ENCODE peak calls at places on chromosomes 7 and 10, in four cellular contexts. V, F, O and Z are unnamed samples.
A peak's percentile ranks its signal among the peaks of the same experiment; 100 is the strongest.

GRCh38 chr7:31051598-31052503 is at the start of gene ADCYAP1R1:
- DNase-seq in V (no peak), F (no peak), O (no peak), Z (no peak)

GRCh38 chr10:91621483-91622113 is 11.3 kb downstream of the PPP1R3C start:
- DNase-seq in V (no peak), F (no peak), O (no peak), Z (no peak)

GRCh38 chr10:14949291-14949690 is 4.6 kb downstream of the DCLRE1C start:
- DNase-seq in V (no peak), F (peak; percentile 32), O (no peak), Z (no peak)

GRCh38 chr7:94620703-94621118 is 35.2 kb downstream of the SGCE start:
- DNase-seq in V (peak; percentile 19), F (peak; percentile 96), O (peak; percentile 70), Z (peak; percentile 71)

GRCh38 chr10:28940158-28940888 is 263.0 kb downstream of the BAMBI start:
- DNase-seq in V (no peak), F (no peak), O (no peak), Z (no peak)

GRCh38 chr10:78331391-78331922 is 297.8 kb downstream of the RPS24 start:
- DNase-seq in V (no peak), F (no peak), O (no peak), Z (peak; percentile 42)

GRCh38 chr7:95723583-95724180 is 48.7 kb upstream of the DYNC1I1 start:
- DNase-seq in V (no peak), F (peak; percentile 72), O (peak; percentile 6), Z (no peak)

GRCh38 chr7:120259382-120259781 is 13.6 kb upstream of the KCND2 start:
- DNase-seq in V (no peak), F (peak; percentile 3), O (no peak), Z (no peak)

GRCh38 chr7:36153571-36154097 is 580 bp downstream of the EEPD1 start:
- DNase-seq in V (peak; percentile 11), F (no peak), O (no peak), Z (peak; percentile 55)

GRCh38 chr10:17067549-17068264 is 61.9 kb downstream of the CUBN start:
- DNase-seq in V (no peak), F (no peak), O (no peak), Z (no peak)

GRCh38 chr10:84600947-84601346 is 272.6 kb downstream of the CCSER2 start:
- DNase-seq in V (no peak), F (no peak), O (no peak), Z (no peak)

GRCh38 chr10:3793553-3793952 is 8.5 kb upstream of the KLF6 start:
- DNase-seq in V (no peak), F (no peak), O (no peak), Z (no peak)

GRCh38 chr7:22452142-22452763 is 47.7 kb downstream of the STEAP1B start:
- DNase-seq in V (peak; percentile 48), F (peak; percentile 54), O (no peak), Z (peak; percentile 74)

GRCh38 chr10:109974509-109975191 is 33.1 kb upstream of the ADD3 start:
- DNase-seq in V (no peak), F (no peak), O (no peak), Z (no peak)

GRCh38 chr10:31700222-31700621 is 228.4 kb downstream of the ARHGAP12 start:
- DNase-seq in V (no peak), F (no peak), O (no peak), Z (no peak)

GRCh38 chr7:15686209-15686956 is at the start of gene MEOX2:
- DNase-seq in V (no peak), F (peak; percentile 34), O (no peak), Z (peak; percentile 90)